ENCODE peak calls at places on chromosome 1, in eight cellular contexts. Y is HTR-8/SVneo, P is IMR-90, S is GM23248, B is cardiac muscle cell, I is brain microvascular endothelial cell, J is NCI-H2029 treated with DMSO at 0.1 percent for 48 hours, G is upper lobe of right lung. T is an unnamed sample.

GRCh38 chr1:235624751-235625192 is 24.8 kb downstream of the GNG4 start:
- DNase-seq in Y (peak; percentile 41), P (peak; percentile 53), S (no peak), B (peak; percentile 83), I (peak; percentile 46), J (no peak), G (no peak), T (no peak)

GRCh38 chr1:162578071-162578705 is 16.7 kb downstream of the UAP1 start:
- DNase-seq in Y (no peak), P (no peak), S (no peak), B (no peak), I (no peak), J (no peak), G (no peak), T (no peak)

GRCh38 chr1:114180742-114181141 is 27.1 kb upstream of the SYT6 start:
- DNase-seq in Y (no peak), P (no peak), S (no peak), B (no peak), I (no peak), J (no peak), G (no peak), T (no peak)

GRCh38 chr1:73161418-73161817 is 879.1 kb upstream of the NEGR1 start:
- DNase-seq in Y (no peak), P (no peak), S (no peak), B (no peak), I (no peak), J (no peak), G (no peak), T (no peak)

GRCh38 chr1:101854271-101854670 is 142.5 kb downstream of the OLFM3 start:
- DNase-seq in Y (no peak), P (no peak), S (no peak), B (no peak), I (no peak), J (no peak), G (no peak), T (no peak)

GRCh38 chr1:202176949-202177927 is 16.4 kb upstream of the LGR6 start:
- DNase-seq in Y (no peak), P (no peak), S (no peak), B (no peak), I (no peak), J (no peak), G (no peak), T (no peak)

GRCh38 chr1:68057564-68057963 is 7.1 kb upstream of the DIRAS3 start:
- DNase-seq in Y (no peak), P (no peak), S (no peak), B (no peak), I (no peak), J (no peak), G (no peak), T (no peak)

GRCh38 chr1:31502926-31503511 is 73.3 kb upstream of the TINAGL1 start:
- DNase-seq in Y (no peak), P (no peak), S (no peak), B (no peak), I (no peak), J (no peak), G (no peak), T (no peak)

GRCh38 chr1:116330342-116330652 is 42.7 kb upstream of the ATP1A1 start:
- DNase-seq in Y (no peak), P (no peak), S (no peak), B (no peak), I (peak; percentile 3), J (peak; percentile 75), G (no peak), T (no peak)

GRCh38 chr1:99004270-99005141 is at the start of gene PLPPR5:
- DNase-seq in Y (no peak), P (peak; percentile 19), S (peak; percentile 68), B (peak; percentile 25), I (peak; percentile 7), J (no peak), G (peak; percentile 59), T (peak; percentile 40)

GRCh38 chr1:168218647-168219046 is 7.2 kb upstream of the SFT2D2 start:
- DNase-seq in Y (no peak), P (no peak), S (no peak), B (no peak), I (no peak), J (no peak), G (no peak), T (no peak)

GRCh38 chr1:32351859-32352745 is 10.2 kb downstream of the FAM229A start:
- DNase-seq in Y (peak; percentile 45), P (peak; percentile 45), S (peak; percentile 73), B (peak; percentile 60), I (no peak), J (no peak), G (no peak), T (peak; percentile 57)

GRCh38 chr1:180168786-180169640 is 14.3 kb downstream of the QSOX1 start:
- DNase-seq in Y (peak; percentile 74), P (peak; percentile 22), S (peak; percentile 58), B (peak; percentile 53), I (no peak), J (peak; percentile 69), G (peak; percentile 78), T (peak; percentile 59)

GRCh38 chr1:33165209-33165608 is 16.6 kb downstream of the TRIM62 start:
- DNase-seq in Y (no peak), P (no peak), S (no peak), B (no peak), I (no peak), J (no peak), G (no peak), T (no peak)

GRCh38 chr1:147892216-147892615 is 10.4 kb upstream of the GJA8 start:
- DNase-seq in Y (no peak), P (no peak), S (peak; percentile 14), B (peak; percentile 11), I (no peak), J (no peak), G (no peak), T (no peak)

GRCh38 chr1:20477355-20478071 is 8.5 kb downstream of the CAMK2N1 start:
- DNase-seq in Y (no peak), P (peak; percentile 65), S (peak; percentile 22), B (no peak), I (no peak), J (no peak), G (no peak), T (peak; percentile 50)

GRCh38 chr1:203328714-203329122 is 22.2 kb downstream of the FMOD start:
- DNase-seq in Y (no peak), P (no peak), S (no peak), B (no peak), I (peak; percentile 47), J (peak; percentile 64), G (peak; percentile 67), T (no peak)

GRCh38 chr1:9881838-9882249 is 28.2 kb downstream of the CTNNBIP1 start:
- DNase-seq in Y (peak; percentile 27), P (peak; percentile 63), S (peak; percentile 76), B (peak; percentile 69), I (peak; percentile 58), J (no peak), G (no peak), T (peak; percentile 83)

GRCh38 chr1:117205368-117205767 is 5.4 kb downstream of the VTCN1 start:
- DNase-seq in Y (no peak), P (peak; percentile 2), S (peak; percentile 31), B (no peak), I (no peak), J (no peak), G (no peak), T (no peak)

GRCh38 chr1:117093870-117094621 is 27.5 kb downstream of the TRIM45 start:
- DNase-seq in Y (peak; percentile 19), P (peak; percentile 75), S (peak; percentile 78), B (peak; percentile 68), I (peak; percentile 80), J (no peak), G (no peak), T (peak; percentile 31)

GRCh38 chr1:63802109-63802508 is 28.3 kb downstream of the ROR1 start:
- DNase-seq in Y (no peak), P (no peak), S (no peak), B (no peak), I (no peak), J (no peak), G (no peak), T (no peak)

GRCh38 chr1:209250970-209251636 is 332.4 kb upstream of the CAMK1G start:
- DNase-seq in Y (no peak), P (no peak), S (peak; percentile 12), B (no peak), I (no peak), J (no peak), G (no peak), T (no peak)

GRCh38 chr1:55150880-55151582 is 64.1 kb downstream of the USP24 start:
- DNase-seq in Y (no peak), P (no peak), S (no peak), B (no peak), I (no peak), J (no peak), G (no peak), T (no peak)

T was measured in AG08396.